ENCODE peak calls at places on chromosomes 5 and 9, in ten cellular contexts. M, D, J, N, G, K, I, Z, Q and C are unnamed samples.
A peak's percentile ranks its signal among the peaks of the same experiment; 100 is the strongest.

GRCh38 chr9:90841213-90841612 is 39.6 kb downstream of the SYK start:
- DNase-seq in M (no peak), D (no peak), J (no peak), N (no peak), G (no peak), K (no peak), I (no peak), Z (no peak), Q (no peak), C (no peak)

GRCh38 chr9:117720066-117720465 is 15.9 kb downstream of the TLR4 start:
- DNase-seq in M (no peak), D (no peak), J (no peak), N (no peak), G (no peak), K (no peak), I (no peak), Z (no peak), Q (no peak), C (no peak)

GRCh38 chr9:530681-531080 is 310.8 kb upstream of the DMRT1 start:
- DNase-seq in M (no peak), D (no peak), J (no peak), N (no peak), G (peak; percentile 68), K (no peak), I (peak; percentile 28), Z (no peak), Q (no peak), C (no peak)

GRCh38 chr5:24804221-24804681 is 159.5 kb upstream of the CDH10 start:
- DNase-seq in M (no peak), D (no peak), J (no peak), N (no peak), G (no peak), K (no peak), I (no peak), Z (no peak), Q (no peak), C (no peak)

GRCh38 chr5:59873113-59873512 is 20.4 kb downstream of the PDE4D start:
- DNase-seq in M (no peak), D (no peak), J (no peak), N (no peak), G (no peak), K (no peak), I (no peak), Z (no peak), Q (peak; percentile 10), C (no peak)

GRCh38 chr9:89885156-89885555 is 280.3 kb downstream of the GADD45G start:
- DNase-seq in M (no peak), D (no peak), J (no peak), N (no peak), G (no peak), K (peak; percentile 30), I (no peak), Z (no peak), Q (no peak), C (no peak)

GRCh38 chr5:176533894-176534611 is 3.1 kb downstream of the RNF44 start:
- DNase-seq in M (no peak), D (peak; percentile 47), J (peak; percentile 85), N (peak; percentile 79), G (no peak), K (no peak), I (no peak), Z (no peak), Q (no peak), C (no peak)

GRCh38 chr5:8363133-8363532 is 494.2 kb downstream of the MTRR start:
- DNase-seq in M (no peak), D (no peak), J (no peak), N (no peak), G (no peak), K (no peak), I (no peak), Z (no peak), Q (no peak), C (no peak)

DNA sequence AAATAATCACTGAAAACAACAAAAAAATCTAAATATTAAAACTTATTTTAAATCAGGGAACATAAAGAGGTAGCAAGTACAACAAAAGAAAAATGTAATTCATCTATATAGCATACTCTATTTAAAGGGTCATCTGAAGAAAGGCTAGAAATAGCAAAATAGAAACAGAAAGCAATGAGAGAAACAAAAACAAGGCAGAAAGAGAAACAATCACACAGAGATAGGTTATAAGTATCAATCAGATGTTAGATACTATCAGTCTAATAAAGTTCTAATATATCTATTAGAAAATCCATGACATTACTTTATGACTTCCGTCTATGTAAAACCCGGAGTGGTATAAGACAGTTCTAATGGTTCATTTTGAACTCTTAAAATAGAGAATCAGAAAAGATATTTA is 16.0 kb downstream of the RICTOR start:
- DNase-seq in M (no peak), D (no peak), J (no peak), N (no peak), G (no peak), K (no peak), I (no peak), Z (no peak), Q (no peak), C (no peak)
- H3K27me3 ChIP-seq in M (no peaks in the 10 kb centered on the region), D (no peaks in the 10 kb centered on the region), J (no peaks in the 10 kb centered on the region), N (no peaks in the 10 kb centered on the region), G (no peaks in the 10 kb centered on the region), K (no peaks in the 10 kb centered on the region), I (no peaks in the 10 kb centered on the region), Z (no peaks in the 10 kb centered on the region), Q (no peaks in the 10 kb centered on the region), C (no peaks in the 10 kb centered on the region)

GRCh38 chr9:116318463-116319271 is 165.1 kb downstream of the PAPPA start:
- DNase-seq in M (peak; percentile 11), D (peak; percentile 26), J (no peak), N (no peak), G (peak; percentile 44), K (peak; percentile 88), I (no peak), Z (no peak), Q (peak; percentile 80), C (no peak)

GRCh38 chr9:116319480-116319879 is 165.9 kb downstream of the PAPPA start:
- DNase-seq in M (no peak), D (no peak), J (no peak), N (no peak), G (no peak), K (no peak), I (no peak), Z (no peak), Q (no peak), C (no peak)

GRCh38 chr9:116323012-116323411 is 169.4 kb downstream of the PAPPA start:
- DNase-seq in M (no peak), D (no peak), J (no peak), N (no peak), G (no peak), K (no peak), I (no peak), Z (no peak), Q (no peak), C (no peak)

GRCh38 chr9:116322521-116322920 is 168.9 kb downstream of the PAPPA start:
- DNase-seq in M (no peak), D (no peak), J (no peak), N (no peak), G (no peak), K (no peak), I (no peak), Z (no peak), Q (no peak), C (no peak)

GRCh38 chr9:116320180-116320799 is 166.7 kb downstream of the PAPPA start:
- DNase-seq in M (no peak), D (no peak), J (no peak), N (no peak), G (no peak), K (no peak), I (no peak), Z (no peak), Q (no peak), C (no peak)
- H3K27me3 ChIP-seq in M (no peaks in the 10 kb centered on the region), D (no peaks in the 10 kb centered on the region), J (no peaks in the 10 kb centered on the region), N (no peaks in the 10 kb centered on the region), G (no peaks in the 10 kb centered on the region), K (no peaks in the 10 kb centered on the region), I (no peaks in the 10 kb centered on the region), Z (no peaks in the 10 kb centered on the region), Q (no peaks in the 10 kb centered on the region), C (no peaks in the 10 kb centered on the region)

GRCh38 chr5:135535420-135535819 is 344 bp downstream of the NEUROG1 start:
- DNase-seq in M (no peak), D (no peak), J (no peak), N (no peak), G (no peak), K (no peak), I (no peak), Z (no peak), Q (no peak), C (no peak)

GRCh38 chr5:135533794-135534193 is 2.0 kb downstream of the NEUROG1 start:
- DNase-seq in M (no peak), D (no peak), J (no peak), N (no peak), G (no peak), K (no peak), I (no peak), Z (no peak), Q (no peak), C (no peak)

GRCh38 chr5:135533346-135533745 is 2.4 kb downstream of the NEUROG1 start:
- DNase-seq in M (no peak), D (no peak), J (no peak), N (no peak), G (no peak), K (no peak), I (no peak), Z (no peak), Q (no peak), C (no peak)

GRCh38 chr5:135535820-135536801 is at the start of gene NEUROG1:
- DNase-seq in M (no peak), D (no peak), J (no peak), N (no peak), G (no peak), K (no peak), I (no peak), Z (no peak), Q (no peak), C (no peak)

GRCh38 chr5:135534609-135535419 is 950 bp downstream of the NEUROG1 start:
- DNase-seq in M (no peak), D (no peak), J (no peak), N (no peak), G (no peak), K (no peak), I (no peak), Z (no peak), Q (no peak), C (no peak)
- H3K27me3 ChIP-seq in M (no peaks in the 10 kb centered on the region), D (peaks cover 100% of the 10 kb centered on the region), J (peaks cover 8% of the 10 kb centered on the region), N (no peaks in the 10 kb centered on the region), G (peaks cover 6% of the 10 kb centered on the region), K (peaks cover 99% of the 10 kb centered on the region), I (peaks cover 8% of the 10 kb centered on the region), Z (peaks cover 4% of the 10 kb centered on the region), Q (peaks cover 81% of the 10 kb centered on the region), C (peaks cover 84% of the 10 kb centered on the region)

GRCh38 chr9:75653335-75653734 is 237.1 kb upstream of the PCSK5 start:
- DNase-seq in M (no peak), D (no peak), J (no peak), N (no peak), G (no peak), K (no peak), I (no peak), Z (no peak), Q (no peak), C (no peak)

GRCh38 chr9:75649060-75649459 is 241.4 kb upstream of the PCSK5 start:
- DNase-seq in M (no peak), D (no peak), J (no peak), N (no peak), G (no peak), K (no peak), I (no peak), Z (no peak), Q (no peak), C (no peak)

GRCh38 chr9:75658301-75658919 is 232.1 kb upstream of the PCSK5 start:
- DNase-seq in M (no peak), D (no peak), J (no peak), N (no peak), G (no peak), K (no peak), I (no peak), Z (no peak), Q (no peak), C (no peak)

GRCh38 chr9:75651709-75652108 is 238.8 kb upstream of the PCSK5 start:
- DNase-seq in M (no peak), D (no peak), J (no peak), N (no peak), G (no peak), K (no peak), I (no peak), Z (no peak), Q (no peak), C (no peak)

DNA sequence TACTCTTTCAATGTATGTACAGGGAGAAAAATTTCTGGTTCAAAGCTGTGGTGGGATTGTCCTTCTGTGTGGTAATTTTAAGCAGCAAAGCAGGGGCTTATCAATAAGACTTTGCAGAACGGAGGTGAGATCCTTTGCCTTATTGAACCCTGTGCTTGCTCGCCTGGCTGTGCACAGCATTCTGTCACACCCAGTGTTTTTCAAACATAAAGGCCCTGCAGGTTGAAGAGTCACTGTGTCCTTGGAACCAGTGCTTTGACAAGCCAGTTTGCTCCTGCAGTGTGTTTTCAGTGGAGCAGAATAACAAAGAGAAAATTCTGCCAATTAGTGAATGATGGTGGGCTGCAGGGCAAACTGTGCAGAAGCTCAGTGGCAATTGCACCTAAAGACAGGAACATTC is 236.7 kb upstream of the PCSK5 start:
- DNase-seq in M (no peak), D (no peak), J (no peak), N (no peak), G (no peak), K (no peak), I (no peak), Z (no peak), Q (no peak), C (no peak)
- H3K27me3 ChIP-seq in M (no peaks in the 10 kb centered on the region), D (no peaks in the 10 kb centered on the region), J (no peaks in the 10 kb centered on the region), N (peaks cover 2% of the 10 kb centered on the region), G (no peaks in the 10 kb centered on the region), K (no peaks in the 10 kb centered on the region), I (no peaks in the 10 kb centered on the region), Z (no peaks in the 10 kb centered on the region), Q (no peaks in the 10 kb centered on the region), C (no peaks in the 10 kb centered on the region)